ENCODE peak calls at places on chromosome 1, in seven cellular contexts. E, X, V, D, R, L and W are unnamed samples.

GRCh38 chr1:42305639-42306038 is 29.4 kb downstream of the FOXJ3 start:
- DNase-seq in D (peak), R (no peak), V (no peak), E (no peak), X (peak), L (no peak), W (no peak)

GRCh38 chr1:68103006-68103545 is 52.6 kb upstream of the DIRAS3 start:
- DNase-seq in E (no peak), D (no peak), V (no peak), L (no peak), R (no peak), X (peak), W (no peak)

GRCh38 chr1:21520899-21521716 is 11.9 kb downstream of the ALPL start:
- DNase-seq in X (no peak), R (no peak), L (no peak), E (peak), V (no peak), D (peak), W (no peak)

GRCh38 chr1:177209357-177209756 is 38.6 kb downstream of the BRINP2 start:
- DNase-seq in R (no peak), L (no peak), X (peak), E (peak), D (peak), V (no peak), W (no peak)

GRCh38 chr1:157124855-157125254 is 13.3 kb downstream of the ETV3 start:
- DNase-seq in V (no peak), X (no peak), R (no peak), D (no peak), E (no peak), L (no peak), W (no peak)

GRCh38 chr1:2547210-2548067 is 8.7 kb upstream of the TNFRSF14 start:
- DNase-seq in V (no peak), E (no peak), R (no peak), X (no peak), L (peak), D (no peak), W (no peak)

GRCh38 chr1:204624631-204625216 is 60.8 kb downstream of the LRRN2 start:
- DNase-seq in X (no peak), L (no peak), V (peak), R (peak), E (no peak), D (no peak), W (no peak)

GRCh38 chr1:79614762-79615161 is 608.2 kb upstream of the ADGRL4 start:
- DNase-seq in E (peak), L (no peak), V (no peak), D (peak), R (no peak), X (no peak), W (no peak)

GRCh38 chr1:39623053-39623452 is 16.4 kb downstream of the HEYL start:
- DNase-seq in R (peak), D (no peak), X (peak), V (no peak), E (no peak), L (no peak), W (no peak)

GRCh38 chr1:11355594-11356467 is 82.8 kb downstream of the UBIAD1 start:
- DNase-seq in X (no peak), D (no peak), R (peak), L (no peak), E (no peak), V (peak), W (peak)

GRCh38 chr1:169110691-169111447 is 4.4 kb downstream of the ATP1B1 start:
- DNase-seq in E (no peak), X (peak), V (no peak), R (peak), L (no peak), D (peak), W (no peak)

GRCh38 chr1:109959974-109960744 is 24.4 kb upstream of the AHCYL1 start:
- DNase-seq in V (peak), X (peak), D (peak), R (no peak), L (no peak), E (peak), W (no peak)

GRCh38 chr1:92299477-92300125 is 742 bp downstream of the RPAP2 start:
- DNase-seq in R (no peak), X (no peak), E (no peak), D (no peak), L (no peak), V (no peak), W (no peak)

GRCh38 chr1:116015679-116016078 is 39.4 kb downstream of the SLC22A15 start:
- DNase-seq in X (no peak), E (no peak), D (no peak), R (no peak), V (no peak), L (no peak), W (no peak)

GRCh38 chr1:92217721-92218120 is at the start of gene C1orf146:
- DNase-seq in R (no peak), V (no peak), X (no peak), L (no peak), E (no peak), D (no peak), W (no peak)

GRCh38 chr1:37159102-37159501 is 124.8 kb upstream of the GRIK3 start:
- DNase-seq in V (peak), D (no peak), R (no peak), E (no peak), L (no peak), X (no peak), W (no peak)

GRCh38 chr1:41380979-41381690 is 19.9 kb downstream of the FOXO6 start:
- DNase-seq in R (peak), L (no peak), X (peak), V (no peak), E (no peak), D (no peak), W (no peak)

GRCh38 chr1:165397945-165398344 is 41.4 kb upstream of the LMX1A start:
- DNase-seq in E (peak), R (no peak), L (no peak), X (peak), D (peak), V (peak), W (no peak)

GRCh38 chr1:225460021-225460736 is 32.3 kb upstream of the LBR start:
- DNase-seq in E (no peak), V (peak), X (no peak), R (no peak), D (no peak), L (no peak), W (no peak)

GRCh38 chr1:65429806-65430205 is 9.3 kb downstream of the LEPR start:
- DNase-seq in L (no peak), D (peak), V (no peak), R (no peak), E (peak), X (peak), W (no peak)

GRCh38 chr1:91513160-91513559 is 12.5 kb downstream of the CDC7 start:
- DNase-seq in X (peak), R (no peak), D (peak), V (no peak), E (peak), L (no peak), W (no peak)

GRCh38 chr1:58823481-58824010 is 39.7 kb upstream of the JUN start:
- DNase-seq in R (no peak), V (no peak), X (peak), D (peak), L (no peak), E (peak), W (no peak)

GRCh38 chr1:27234054-27234882 is at the start of gene WDTC1:
- DNase-seq in D (peak), X (peak), L (peak), R (peak), V (peak), E (peak), W (peak)

GRCh38 chr1:54325705-54326461 is 80.3 kb downstream of the SSBP3 start:
- DNase-seq in X (no peak), E (no peak), L (no peak), D (no peak), V (no peak), R (peak), W (no peak)

GRCh38 chr1:29468501-29468900 is 232.2 kb downstream of the PTPRU start:
- DNase-seq in L (no peak), R (no peak), D (no peak), V (no peak), E (no peak), X (no peak), W (no peak)

GRCh38 chr1:240122639-240123604 is 31.2 kb downstream of the FMN2 start:
- DNase-seq in V (peak), L (no peak), X (no peak), E (no peak), R (no peak), D (no peak), W (no peak)

GRCh38 chr1:232182206-232182605 is 447.7 kb downstream of the SIPA1L2 start:
- DNase-seq in L (no peak), D (no peak), X (no peak), R (no peak), V (no peak), E (no peak), W (no peak)

GRCh38 chr1:240254778-240255291 is 163.2 kb downstream of the FMN2 start:
- DNase-seq in V (peak), R (no peak), L (no peak), E (no peak), D (no peak), X (no peak), W (no peak)

GRCh38 chr1:155389831-155390230 is 69.1 kb downstream of the RUSC1 start:
- DNase-seq in E (no peak), X (no peak), R (no peak), V (no peak), L (no peak), D (peak), W (no peak)

GRCh38 chr1:246462986-246463385 is 44.1 kb downstream of the SMYD3 start:
- DNase-seq in D (no peak), R (no peak), X (no peak), E (no peak), V (no peak), L (no peak), W (no peak)

GRCh38 chr1:233905416-233906051 is 1.1 kb downstream of the SLC35F3 start:
- DNase-seq in D (no peak), X (no peak), R (no peak), L (no peak), E (no peak), V (peak), W (no peak)

GRCh38 chr1:109263597-109264378 is 14.4 kb downstream of the CELSR2 start:
- DNase-seq in R (peak), V (peak), L (peak), D (peak), X (peak), E (peak), W (peak)

GRCh38 chr1:7721940-7722669 is 49.0 kb upstream of the VAMP3 start:
- DNase-seq in D (no peak), X (no peak), E (no peak), L (no peak), R (peak), V (no peak), W (no peak)

GRCh38 chr1:155971910-155972809 is 6.2 kb downstream of the ARHGEF2 start:
- DNase-seq in R (no peak), D (no peak), V (no peak), L (no peak), E (no peak), X (no peak), W (no peak)

GRCh38 chr1:214864896-214865688 is 217.4 kb upstream of the KCNK2 start:
- DNase-seq in D (peak), R (no peak), E (peak), V (no peak), X (peak), L (no peak), W (no peak)

GRCh38 chr1:235918032-235918431 is 51.3 kb upstream of the LYST start:
- DNase-seq in X (no peak), E (no peak), R (peak), V (no peak), D (no peak), L (no peak), W (no peak)

GRCh38 chr1:156814571-156815260 is 1.9 kb downstream of the SH2D2A start:
- DNase-seq in R (no peak), D (no peak), E (no peak), L (peak), V (no peak), X (no peak), W (no peak)

GRCh38 chr1:160129046-160129445 is 13.5 kb downstream of the ATP1A2 start:
- DNase-seq in V (no peak), D (peak), R (no peak), L (no peak), X (no peak), E (peak), W (no peak)

GRCh38 chr1:115188680-115189395 is 99.5 kb upstream of the TSPAN2 start:
- DNase-seq in E (no peak), V (no peak), R (no peak), X (no peak), D (no peak), L (no peak), W (no peak)

DNA sequence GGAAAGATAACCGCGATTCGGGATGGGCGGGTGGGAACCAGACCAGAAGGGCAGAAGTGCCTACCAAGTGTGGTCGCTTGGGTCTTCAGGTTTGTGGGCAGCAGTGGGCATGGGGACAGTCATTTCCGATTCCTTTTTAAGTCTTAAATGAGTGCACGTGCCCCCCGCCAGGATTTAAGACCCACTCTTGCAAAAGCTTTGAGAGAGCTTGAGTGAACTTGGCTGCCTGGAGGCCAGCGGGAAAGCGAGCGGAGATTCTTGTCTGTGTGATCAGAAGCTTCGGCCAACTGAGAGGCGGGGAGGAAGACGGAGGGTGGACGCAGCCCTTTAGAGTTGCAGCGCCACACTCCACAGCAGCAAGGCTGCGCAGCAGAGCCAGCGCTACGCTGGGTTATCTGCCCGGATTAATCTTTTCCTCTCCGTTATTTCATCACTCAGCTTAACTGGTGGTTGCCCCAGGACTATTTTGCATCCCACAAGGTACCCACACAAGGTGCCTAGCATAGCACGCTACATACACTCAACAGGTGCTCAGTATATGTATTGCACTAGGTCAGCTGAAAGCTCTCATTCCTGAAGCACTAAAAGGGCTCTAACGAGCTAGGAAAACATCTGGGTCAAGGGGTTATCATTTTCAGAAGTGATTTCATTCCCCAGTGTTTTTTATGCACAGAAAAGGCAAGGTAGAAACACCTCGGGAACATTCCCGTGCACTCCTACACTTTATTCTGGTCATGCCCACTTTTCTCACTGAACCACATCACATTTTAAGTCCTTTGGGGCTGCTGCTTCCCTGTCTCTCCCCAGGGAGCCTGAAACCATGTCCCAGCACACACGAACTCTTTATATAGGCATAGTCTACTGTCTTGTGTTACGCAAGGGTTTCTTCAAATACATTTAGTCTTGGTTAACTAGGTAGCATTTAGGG is 1.5 kb upstream of the BATF3 start:
- DNase-seq in R (peak), D (peak), V (peak), L (no peak), X (peak), E (peak), W (no peak)
- H3K4me3 ChIP-seq in R (peak), D (peak), V (peak), L (peak), X (peak), E (peak), W (peak)

GRCh38 chr1:26221094-26221493 is 12.9 kb upstream of the CEP85 start:
- DNase-seq in L (no peak), V (no peak), E (no peak), D (no peak), X (no peak), R (no peak), W (no peak)

GRCh38 chr1:26220199-26220912 is 13.6 kb upstream of the CEP85 start:
- DNase-seq in L (no peak), X (no peak), E (no peak), R (no peak), V (peak), D (no peak), W (no peak)

GRCh38 chr1:26225033-26225831 is 8.8 kb upstream of the CEP85 start:
- DNase-seq in L (peak), V (peak), X (peak), E (no peak), D (no peak), R (peak), W (no peak)

GRCh38 chr1:26218906-26219494 is 15.0 kb upstream of the CEP85 start:
- DNase-seq in X (no peak), E (no peak), D (no peak), L (no peak), V (no peak), R (no peak), W (no peak)

GRCh38 chr1:26224606-26225005 is 9.4 kb upstream of the CEP85 start:
- DNase-seq in V (no peak), L (no peak), E (no peak), R (no peak), D (no peak), X (no peak), W (no peak)
- H3K4me3 ChIP-seq in V (peak), L (no peak), E (no peak), R (no peak), D (no peak), X (peak), W (no peak)

GRCh38 chr1:153987621-153988020 is 1.5 kb upstream of the RAB13 start:
- DNase-seq in L (no peak), E (no peak), R (no peak), X (no peak), V (no peak), D (no peak), W (no peak)

GRCh38 chr1:153990468-153991150 is at the start of gene RPS27:
- DNase-seq in D (peak), E (peak), X (peak), L (peak), R (peak), V (peak), W (peak)

GRCh38 chr1:153985984-153986761 is at the start of gene RAB13:
- DNase-seq in V (peak), X (peak), L (no peak), R (peak), D (peak), E (peak), W (peak)

GRCh38 chr1:153984125-153984899 is 1.8 kb downstream of the RAB13 start:
- DNase-seq in L (no peak), D (no peak), X (no peak), E (no peak), V (no peak), R (no peak), W (no peak)

GRCh38 chr1:153985341-153985912 is 712 bp downstream of the RAB13 start:
- DNase-seq in D (peak), R (no peak), L (no peak), E (peak), X (peak), V (peak), W (no peak)
- H3K4me3 ChIP-seq in D (peak), R (peak), L (no peak), E (peak), X (peak), V (peak), W (peak)

GRCh38 chr1:206693029-206693428 is 8.3 kb downstream of the MAPKAPK2 start:
- DNase-seq in R (no peak), D (peak), E (peak), X (peak), V (no peak), L (no peak), W (no peak)
- H3K4me3 ChIP-seq in R (no peak), D (no peak), E (no peak), X (peak), V (no peak), L (no peak), W (no peak)

GRCh38 chr1:70284366-70284765 is 63.2 kb downstream of the SRSF11 start:
- DNase-seq in X (no peak), L (no peak), V (no peak), E (no peak), R (no peak), D (no peak), W (no peak)
- H3K4me3 ChIP-seq in X (no peak), L (no peak), V (no peak), E (no peak), R (no peak), D (no peak), W (no peak)

DNA sequence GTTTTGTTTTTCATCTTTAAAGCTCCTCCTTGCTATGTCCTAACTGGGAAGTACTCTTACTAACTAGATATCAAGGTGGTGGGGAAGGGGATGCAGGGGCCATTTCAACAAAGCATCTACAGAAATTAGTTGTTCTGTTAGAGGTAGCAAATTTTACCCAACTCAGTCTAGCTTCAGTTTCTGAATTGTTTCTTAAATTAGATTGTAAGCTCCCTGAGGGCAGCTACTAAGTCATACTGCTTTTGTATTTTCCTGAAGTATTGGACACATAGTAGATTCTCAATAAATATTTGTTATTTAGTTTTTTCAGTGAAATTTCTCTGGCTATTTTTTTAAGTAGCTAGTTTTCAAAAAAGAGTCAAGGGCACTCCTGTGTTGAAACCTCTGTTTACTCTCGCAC is 1.8 kb downstream of the UBAP2L start:
- DNase-seq in X (peak), L (no peak), R (no peak), V (no peak), D (no peak), E (no peak), W (no peak)
- H3K4me3 ChIP-seq in X (peak), L (peak), R (peak), V (peak), D (peak), E (peak), W (no peak)